ENCODE peak calls at places on chromosome 11, in nine cellular contexts. One of them, this sample, is unnamed.

GRCh38 chr11:62708423-62709261 is 1.2 kb downstream of the GNG3 start:
- DNase-seq in iPS DF 6.9: no peak
- DNase-seq in amygdala: no peak
- DNase-seq in stimulated activated CD4-positive, alpha-beta T cell treated with anti-CD3 and anti-CD28 coated beads, Interleukin-2, amount 100 ng/mL, for 48 hours: no peak
- DNase-seq in EH: no peak
- DNase-seq in Right ventricle myocardium superior: no peak
- DNase-seq in NAMALWA: no peak
- DNase-seq in A549: no peak
- DNase-seq in activated naive CD4-positive, alpha-beta T cell: no peak
- DNase-seq in this sample: peak; percentile 72

GRCh38 chr11:27319065-27319464 is 44.0 kb downstream of the CCDC34 start:
- DNase-seq in NAMALWA: no peak
- DNase-seq in amygdala: no peak
- DNase-seq in activated naive CD4-positive, alpha-beta T cell: no peak
- DNase-seq in stimulated activated CD4-positive, alpha-beta T cell treated with anti-CD3 and anti-CD28 coated beads, Interleukin-2, amount 100 ng/mL, for 48 hours: no peak
- DNase-seq in iPS DF 6.9: no peak
- DNase-seq in A549: peak; percentile 66
- DNase-seq in EH: peak; percentile 78
- DNase-seq in Right ventricle myocardium superior: no peak
- DNase-seq in this sample: no peak

GRCh38 chr11:36500315-36500721 is 9.8 kb downstream of the TRAF6 start:
- DNase-seq in stimulated activated CD4-positive, alpha-beta T cell treated with anti-CD3 and anti-CD28 coated beads, Interleukin-2, amount 100 ng/mL, for 48 hours: no peak
- DNase-seq in iPS DF 6.9: no peak
- DNase-seq in activated naive CD4-positive, alpha-beta T cell: no peak
- DNase-seq in NAMALWA: no peak
- DNase-seq in EH: peak; percentile 95
- DNase-seq in amygdala: peak; percentile 70
- DNase-seq in A549: peak; percentile 66
- DNase-seq in Right ventricle myocardium superior: no peak
- DNase-seq in this sample: no peak

GRCh38 chr11:64524534-64525042 is 66.4 kb upstream of the SLC22A12 start:
- DNase-seq in NAMALWA: no peak
- DNase-seq in Right ventricle myocardium superior: no peak
- DNase-seq in iPS DF 6.9: no peak
- DNase-seq in A549: no peak
- DNase-seq in amygdala: no peak
- DNase-seq in stimulated activated CD4-positive, alpha-beta T cell treated with anti-CD3 and anti-CD28 coated beads, Interleukin-2, amount 100 ng/mL, for 48 hours: no peak
- DNase-seq in EH: no peak
- DNase-seq in activated naive CD4-positive, alpha-beta T cell: no peak
- DNase-seq in this sample: no peak

GRCh38 chr11:84408946-84409411 is 1122.8 kb upstream of the CCDC90B start:
- DNase-seq in stimulated activated CD4-positive, alpha-beta T cell treated with anti-CD3 and anti-CD28 coated beads, Interleukin-2, amount 100 ng/mL, for 48 hours: no peak
- DNase-seq in NAMALWA: no peak
- DNase-seq in Right ventricle myocardium superior: no peak
- DNase-seq in EH: no peak
- DNase-seq in A549: no peak
- DNase-seq in amygdala: no peak
- DNase-seq in iPS DF 6.9: no peak
- DNase-seq in activated naive CD4-positive, alpha-beta T cell: no peak
- DNase-seq in this sample: no peak

GRCh38 chr11:118051136-118051610 is 25.7 kb upstream of the TMPRSS4 start:
- DNase-seq in A549: no peak
- DNase-seq in stimulated activated CD4-positive, alpha-beta T cell treated with anti-CD3 and anti-CD28 coated beads, Interleukin-2, amount 100 ng/mL, for 48 hours: no peak
- DNase-seq in activated naive CD4-positive, alpha-beta T cell: no peak
- DNase-seq in NAMALWA: no peak
- DNase-seq in Right ventricle myocardium superior: no peak
- DNase-seq in iPS DF 6.9: no peak
- DNase-seq in EH: no peak
- DNase-seq in amygdala: no peak
- DNase-seq in this sample: no peak

GRCh38 chr11:68956142-68956541 is 24.6 kb downstream of the MRGPRD start:
- DNase-seq in stimulated activated CD4-positive, alpha-beta T cell treated with anti-CD3 and anti-CD28 coated beads, Interleukin-2, amount 100 ng/mL, for 48 hours: peak; percentile 7
- DNase-seq in NAMALWA: peak; percentile 50
- DNase-seq in activated naive CD4-positive, alpha-beta T cell: no peak
- DNase-seq in amygdala: no peak
- DNase-seq in Right ventricle myocardium superior: no peak
- DNase-seq in A549: no peak
- DNase-seq in EH: no peak
- DNase-seq in iPS DF 6.9: no peak
- DNase-seq in this sample: no peak

GRCh38 chr11:36070215-36070976 is 126.5 kb downstream of the LDLRAD3 start:
- DNase-seq in Right ventricle myocardium superior: no peak
- DNase-seq in stimulated activated CD4-positive, alpha-beta T cell treated with anti-CD3 and anti-CD28 coated beads, Interleukin-2, amount 100 ng/mL, for 48 hours: no peak
- DNase-seq in A549: no peak
- DNase-seq in activated naive CD4-positive, alpha-beta T cell: no peak
- DNase-seq in amygdala: no peak
- DNase-seq in NAMALWA: no peak
- DNase-seq in EH: no peak
- DNase-seq in iPS DF 6.9: no peak
- DNase-seq in this sample: no peak

GRCh38 chr11:8717876-8718753 is 35.5 kb downstream of the RPL27A start:
- DNase-seq in NAMALWA: no peak
- DNase-seq in activated naive CD4-positive, alpha-beta T cell: no peak
- DNase-seq in stimulated activated CD4-positive, alpha-beta T cell treated with anti-CD3 and anti-CD28 coated beads, Interleukin-2, amount 100 ng/mL, for 48 hours: no peak
- DNase-seq in Right ventricle myocardium superior: peak; percentile 67
- DNase-seq in EH: peak; percentile 98
- DNase-seq in amygdala: peak; percentile 35
- DNase-seq in iPS DF 6.9: no peak
- DNase-seq in A549: peak; percentile 56
- DNase-seq in this sample: peak; percentile 86

GRCh38 chr11:32137869-32138268 is 47.0 kb downstream of the RCN1 start:
- DNase-seq in NAMALWA: no peak
- DNase-seq in stimulated activated CD4-positive, alpha-beta T cell treated with anti-CD3 and anti-CD28 coated beads, Interleukin-2, amount 100 ng/mL, for 48 hours: no peak
- DNase-seq in activated naive CD4-positive, alpha-beta T cell: no peak
- DNase-seq in Right ventricle myocardium superior: no peak
- DNase-seq in EH: no peak
- DNase-seq in iPS DF 6.9: no peak
- DNase-seq in amygdala: no peak
- DNase-seq in A549: no peak
- DNase-seq in this sample: no peak

GRCh38 chr11:90204832-90205646 is 17.8 kb downstream of the CHORDC1 start:
- DNase-seq in stimulated activated CD4-positive, alpha-beta T cell treated with anti-CD3 and anti-CD28 coated beads, Interleukin-2, amount 100 ng/mL, for 48 hours: no peak
- DNase-seq in A549: peak; percentile 69
- DNase-seq in iPS DF 6.9: no peak
- DNase-seq in NAMALWA: peak; percentile 77
- DNase-seq in Right ventricle myocardium superior: no peak
- DNase-seq in EH: peak; percentile 60
- DNase-seq in amygdala: no peak
- DNase-seq in activated naive CD4-positive, alpha-beta T cell: no peak
- DNase-seq in this sample: no peak

GRCh38 chr11:57349491-57350274 is 11.5 kb downstream of the P2RX3 start:
- DNase-seq in Right ventricle myocardium superior: peak; percentile 83
- DNase-seq in amygdala: peak; percentile 5
- DNase-seq in NAMALWA: peak; percentile 41
- DNase-seq in iPS DF 6.9: peak; percentile 73
- DNase-seq in stimulated activated CD4-positive, alpha-beta T cell treated with anti-CD3 and anti-CD28 coated beads, Interleukin-2, amount 100 ng/mL, for 48 hours: peak; percentile 70
- DNase-seq in EH: peak; percentile 45
- DNase-seq in A549: peak; percentile 62
- DNase-seq in activated naive CD4-positive, alpha-beta T cell: peak; percentile 50
- DNase-seq in this sample: no peak

GRCh38 chr11:7251836-7252682 is at the start of gene SYT9:
- DNase-seq in stimulated activated CD4-positive, alpha-beta T cell treated with anti-CD3 and anti-CD28 coated beads, Interleukin-2, amount 100 ng/mL, for 48 hours: peak; percentile 7
- DNase-seq in iPS DF 6.9: peak; percentile 60
- DNase-seq in A549: peak; percentile 21
- DNase-seq in amygdala: peak; percentile 88
- DNase-seq in EH: peak; percentile 36
- DNase-seq in Right ventricle myocardium superior: peak; percentile 59
- DNase-seq in activated naive CD4-positive, alpha-beta T cell: no peak
- DNase-seq in NAMALWA: no peak
- DNase-seq in this sample: no peak

GRCh38 chr11:132095230-132096165 is 725.1 kb downstream of the NTM start:
- DNase-seq in iPS DF 6.9: no peak
- DNase-seq in A549: no peak
- DNase-seq in Right ventricle myocardium superior: no peak
- DNase-seq in amygdala: no peak
- DNase-seq in activated naive CD4-positive, alpha-beta T cell: no peak
- DNase-seq in stimulated activated CD4-positive, alpha-beta T cell treated with anti-CD3 and anti-CD28 coated beads, Interleukin-2, amount 100 ng/mL, for 48 hours: no peak
- DNase-seq in EH: no peak
- DNase-seq in NAMALWA: no peak
- DNase-seq in this sample: no peak

GRCh38 chr11:75654314-75654713 is 14.5 kb downstream of the MAP6 start:
- DNase-seq in activated naive CD4-positive, alpha-beta T cell: no peak
- DNase-seq in Right ventricle myocardium superior: no peak
- DNase-seq in A549: no peak
- DNase-seq in iPS DF 6.9: no peak
- DNase-seq in NAMALWA: no peak
- DNase-seq in amygdala: no peak
- DNase-seq in stimulated activated CD4-positive, alpha-beta T cell treated with anti-CD3 and anti-CD28 coated beads, Interleukin-2, amount 100 ng/mL, for 48 hours: no peak
- DNase-seq in EH: peak; percentile 77
- DNase-seq in this sample: no peak

GRCh38 chr11:18618341-18619025 is 15.7 kb downstream of the SPTY2D1 start:
- DNase-seq in NAMALWA: no peak
- DNase-seq in activated naive CD4-positive, alpha-beta T cell: no peak
- DNase-seq in Right ventricle myocardium superior: no peak
- DNase-seq in amygdala: no peak
- DNase-seq in EH: peak; percentile 25
- DNase-seq in stimulated activated CD4-positive, alpha-beta T cell treated with anti-CD3 and anti-CD28 coated beads, Interleukin-2, amount 100 ng/mL, for 48 hours: no peak
- DNase-seq in iPS DF 6.9: no peak
- DNase-seq in A549: no peak
- DNase-seq in this sample: no peak

GRCh38 chr11:69297225-69297925 is 3.4 kb downstream of the MYEOV start:
- DNase-seq in amygdala: peak; percentile 45
- DNase-seq in EH: peak; percentile 100
- DNase-seq in iPS DF 6.9: no peak
- DNase-seq in NAMALWA: peak; percentile 86
- DNase-seq in activated naive CD4-positive, alpha-beta T cell: peak; percentile 41
- DNase-seq in A549: peak; percentile 97
- DNase-seq in stimulated activated CD4-positive, alpha-beta T cell treated with anti-CD3 and anti-CD28 coated beads, Interleukin-2, amount 100 ng/mL, for 48 hours: peak; percentile 81
- DNase-seq in Right ventricle myocardium superior: peak; percentile 97
- DNase-seq in this sample: peak; percentile 96

GRCh38 chr11:11451501-11452005 is 98.5 kb upstream of the CSNK2A3 start:
- DNase-seq in A549: peak; percentile 73
- DNase-seq in EH: peak; percentile 52
- DNase-seq in amygdala: no peak
- DNase-seq in Right ventricle myocardium superior: no peak
- DNase-seq in activated naive CD4-positive, alpha-beta T cell: no peak
- DNase-seq in stimulated activated CD4-positive, alpha-beta T cell treated with anti-CD3 and anti-CD28 coated beads, Interleukin-2, amount 100 ng/mL, for 48 hours: no peak
- DNase-seq in iPS DF 6.9: no peak
- DNase-seq in NAMALWA: no peak
- DNase-seq in this sample: no peak

GRCh38 chr11:98568011-98568410 is 452.7 kb upstream of the CNTN5 start:
- DNase-seq in activated naive CD4-positive, alpha-beta T cell: no peak
- DNase-seq in stimulated activated CD4-positive, alpha-beta T cell treated with anti-CD3 and anti-CD28 coated beads, Interleukin-2, amount 100 ng/mL, for 48 hours: no peak
- DNase-seq in Right ventricle myocardium superior: no peak
- DNase-seq in A549: no peak
- DNase-seq in iPS DF 6.9: no peak
- DNase-seq in EH: no peak
- DNase-seq in NAMALWA: no peak
- DNase-seq in amygdala: no peak
- DNase-seq in this sample: no peak

GRCh38 chr11:107413352-107413751 is 44.3 kb downstream of the CWF19L2 start:
- DNase-seq in activated naive CD4-positive, alpha-beta T cell: no peak
- DNase-seq in A549: no peak
- DNase-seq in EH: no peak
- DNase-seq in amygdala: no peak
- DNase-seq in stimulated activated CD4-positive, alpha-beta T cell treated with anti-CD3 and anti-CD28 coated beads, Interleukin-2, amount 100 ng/mL, for 48 hours: no peak
- DNase-seq in NAMALWA: no peak
- DNase-seq in iPS DF 6.9: no peak
- DNase-seq in Right ventricle myocardium superior: no peak
- DNase-seq in this sample: no peak

GRCh38 chr11:39786682-39787081 is 1672.8 kb downstream of the LRRC4C start:
- DNase-seq in amygdala: no peak
- DNase-seq in Right ventricle myocardium superior: no peak
- DNase-seq in iPS DF 6.9: no peak
- DNase-seq in A549: no peak
- DNase-seq in stimulated activated CD4-positive, alpha-beta T cell treated with anti-CD3 and anti-CD28 coated beads, Interleukin-2, amount 100 ng/mL, for 48 hours: no peak
- DNase-seq in activated naive CD4-positive, alpha-beta T cell: no peak
- DNase-seq in EH: no peak
- DNase-seq in NAMALWA: no peak
- DNase-seq in this sample: no peak

GRCh38 chr11:119149371-119150275 is 771 bp downstream of the ABCG4 start:
- DNase-seq in amygdala: no peak
- DNase-seq in NAMALWA: no peak
- DNase-seq in A549: no peak
- DNase-seq in Right ventricle myocardium superior: no peak
- DNase-seq in EH: no peak
- DNase-seq in activated naive CD4-positive, alpha-beta T cell: no peak
- DNase-seq in iPS DF 6.9: no peak
- DNase-seq in stimulated activated CD4-positive, alpha-beta T cell treated with anti-CD3 and anti-CD28 coated beads, Interleukin-2, amount 100 ng/mL, for 48 hours: no peak
- DNase-seq in this sample: no peak

GRCh38 chr11:132147464-132147863 is 777.0 kb downstream of the NTM start:
- DNase-seq in amygdala: no peak
- DNase-seq in Right ventricle myocardium superior: no peak
- DNase-seq in stimulated activated CD4-positive, alpha-beta T cell treated with anti-CD3 and anti-CD28 coated beads, Interleukin-2, amount 100 ng/mL, for 48 hours: no peak
- DNase-seq in EH: no peak
- DNase-seq in NAMALWA: no peak
- DNase-seq in activated naive CD4-positive, alpha-beta T cell: no peak
- DNase-seq in A549: no peak
- DNase-seq in iPS DF 6.9: no peak
- DNase-seq in this sample: no peak

GRCh38 chr11:13638436-13638835 is 30.0 kb upstream of the FAR1 start:
- DNase-seq in iPS DF 6.9: no peak
- DNase-seq in A549: no peak
- DNase-seq in Right ventricle myocardium superior: no peak
- DNase-seq in amygdala: no peak
- DNase-seq in NAMALWA: no peak
- DNase-seq in stimulated activated CD4-positive, alpha-beta T cell treated with anti-CD3 and anti-CD28 coated beads, Interleukin-2, amount 100 ng/mL, for 48 hours: no peak
- DNase-seq in EH: no peak
- DNase-seq in activated naive CD4-positive, alpha-beta T cell: no peak
- DNase-seq in this sample: no peak

GRCh38 chr11:7664867-7665266 is 8.4 kb downstream of the CYB5R2 start:
- DNase-seq in activated naive CD4-positive, alpha-beta T cell: no peak
- DNase-seq in amygdala: no peak
- DNase-seq in A549: no peak
- DNase-seq in stimulated activated CD4-positive, alpha-beta T cell treated with anti-CD3 and anti-CD28 coated beads, Interleukin-2, amount 100 ng/mL, for 48 hours: no peak
- DNase-seq in iPS DF 6.9: no peak
- DNase-seq in EH: no peak
- DNase-seq in Right ventricle myocardium superior: no peak
- DNase-seq in NAMALWA: no peak
- DNase-seq in this sample: no peak

GRCh38 chr11:134069426-134069921 is 602 bp downstream of the JAM3 start:
- DNase-seq in activated naive CD4-positive, alpha-beta T cell: no peak
- DNase-seq in iPS DF 6.9: no peak
- DNase-seq in EH: peak; percentile 46
- DNase-seq in stimulated activated CD4-positive, alpha-beta T cell treated with anti-CD3 and anti-CD28 coated beads, Interleukin-2, amount 100 ng/mL, for 48 hours: no peak
- DNase-seq in Right ventricle myocardium superior: peak; percentile 54
- DNase-seq in amygdala: no peak
- DNase-seq in A549: no peak
- DNase-seq in NAMALWA: no peak
- DNase-seq in this sample: no peak

GRCh38 chr11:35466058-35466457 is 46.7 kb upstream of the SLC1A2 start:
- DNase-seq in iPS DF 6.9: no peak
- DNase-seq in EH: no peak
- DNase-seq in amygdala: no peak
- DNase-seq in NAMALWA: no peak
- DNase-seq in stimulated activated CD4-positive, alpha-beta T cell treated with anti-CD3 and anti-CD28 coated beads, Interleukin-2, amount 100 ng/mL, for 48 hours: no peak
- DNase-seq in A549: no peak
- DNase-seq in Right ventricle myocardium superior: no peak
- DNase-seq in activated naive CD4-positive, alpha-beta T cell: no peak
- DNase-seq in this sample: no peak

GRCh38 chr11:74015919-74016684 is 7.2 kb upstream of the UCP3 start:
- DNase-seq in NAMALWA: no peak
- DNase-seq in Right ventricle myocardium superior: no peak
- DNase-seq in activated naive CD4-positive, alpha-beta T cell: no peak
- DNase-seq in amygdala: no peak
- DNase-seq in stimulated activated CD4-positive, alpha-beta T cell treated with anti-CD3 and anti-CD28 coated beads, Interleukin-2, amount 100 ng/mL, for 48 hours: no peak
- DNase-seq in iPS DF 6.9: no peak
- DNase-seq in A549: no peak
- DNase-seq in EH: no peak
- DNase-seq in this sample: no peak

GRCh38 chr11:109606256-109606655 is 184.3 kb downstream of the C11orf87 start:
- DNase-seq in iPS DF 6.9: no peak
- DNase-seq in amygdala: no peak
- DNase-seq in activated naive CD4-positive, alpha-beta T cell: no peak
- DNase-seq in EH: no peak
- DNase-seq in stimulated activated CD4-positive, alpha-beta T cell treated with anti-CD3 and anti-CD28 coated beads, Interleukin-2, amount 100 ng/mL, for 48 hours: no peak
- DNase-seq in NAMALWA: no peak
- DNase-seq in Right ventricle myocardium superior: no peak
- DNase-seq in A549: no peak
- DNase-seq in this sample: no peak

This sample was measured in tibial artery.